ENCODE peak calls at places on chromosome 13, in four cellular contexts. S, R, I and C are unnamed samples.

GRCh38 chr13:32150794-32151193 is 119.2 kb downstream of the FRY start:
- DNase-seq in S (no peak), R (no peak), I (peak), C (no peak)

GRCh38 chr13:42486711-42487198 is 87.2 kb upstream of the TNFSF11 start:
- DNase-seq in S (no peak), R (no peak), I (peak), C (no peak)

GRCh38 chr13:51663980-51664957 is 80.0 kb downstream of the WDFY2 start:
- DNase-seq in S (no peak), R (no peak), I (no peak), C (no peak)

GRCh38 chr13:110711778-110712070 is 1.8 kb upstream of the ING1 start:
- DNase-seq in S (no peak), R (no peak), I (no peak), C (no peak)

GRCh38 chr13:98773053-98773452 is 20.6 kb upstream of the SLC15A1 start:
- DNase-seq in S (no peak), R (no peak), I (no peak), C (no peak)

GRCh38 chr13:112774448-112774792 is 84.6 kb downstream of the ATP11A start:
- DNase-seq in S (no peak), R (no peak), I (no peak), C (no peak)

GRCh38 chr13:30796833-30797601 is 61.7 kb downstream of the ALOX5AP start:
- DNase-seq in S (no peak), R (no peak), I (no peak), C (no peak)

GRCh38 chr13:91346848-91347211 is 657 bp upstream of the MIR17HG start:
- DNase-seq in S (no peak), R (peak), I (no peak), C (peak)

GRCh38 chr13:93364166-93364565 is 137.6 kb downstream of the GPC6 start:
- DNase-seq in S (peak), R (no peak), I (peak), C (no peak)